ENCODE peak calls at places on chromosomes 1 and 21, in five cellular contexts. V, I, Q, B and P are unnamed samples.
A peak's percentile ranks its signal among the peaks of the same experiment; 100 is the strongest.

GRCh38 chr1:224506141-224506814 is 71.7 kb upstream of the WDR26 start:
- DNase-seq in V (no peak), I (no peak), Q (no peak), B (no peak), P (no peak)

GRCh38 chr1:22896184-22896583 is 76.5 kb downstream of the LACTBL1 start:
- DNase-seq in V (no peak), I (no peak), Q (no peak), B (no peak), P (no peak)

GRCh38 chr1:203278087-203278884 is 27.0 kb upstream of the BTG2 start:
- DNase-seq in V (no peak), I (no peak), Q (no peak), B (no peak), P (no peak)

GRCh38 chr1:18951818-18952391 is 4.6 kb downstream of the IFFO2 start:
- DNase-seq in V (no peak), I (no peak), Q (peak; percentile 83), B (no peak), P (no peak)

GRCh38 chr1:6874298-6874697 is 89.0 kb downstream of the CAMTA1 start:
- DNase-seq in V (no peak), I (no peak), Q (no peak), B (no peak), P (no peak)

GRCh38 chr1:167713330-167714081 is 8.3 kb upstream of the MPZL1 start:
- DNase-seq in V (no peak), I (no peak), Q (no peak), B (no peak), P (no peak)

GRCh38 chr1:13469343-13469742 is 44.5 kb downstream of the LRRC38 start:
- DNase-seq in V (no peak), I (peak; percentile 38), Q (no peak), B (no peak), P (peak; percentile 42)

GRCh38 chr1:202143768-202144509 is 598 bp downstream of the ARL8A start:
- DNase-seq in V (no peak), I (no peak), Q (no peak), B (no peak), P (peak; percentile 48)

GRCh38 chr1:66271904-66272254 is 262.1 kb upstream of the SGIP1 start:
- DNase-seq in V (no peak), I (no peak), Q (no peak), B (no peak), P (peak; percentile 42)

GRCh38 chr1:84382127-84382526 is 16.2 kb upstream of the DNASE2B start:
- DNase-seq in V (no peak), I (no peak), Q (no peak), B (no peak), P (no peak)

GRCh38 chr1:153945131-153945794 is 1.3 kb downstream of the DENND4B start:
- DNase-seq in V (no peak), I (no peak), Q (no peak), B (no peak), P (no peak)

GRCh38 chr1:235841938-235842545 is 24.7 kb downstream of the LYST start:
- DNase-seq in V (no peak), I (no peak), Q (no peak), B (no peak), P (no peak)

GRCh38 chr1:75328691-75329090 is 194.5 kb downstream of the LHX8 start:
- DNase-seq in V (no peak), I (no peak), Q (no peak), B (no peak), P (no peak)

GRCh38 chr21:30829659-30830058 is at the start of gene KRTAP7-1:
- DNase-seq in V (no peak), I (no peak), Q (no peak), B (no peak), P (no peak)

DNA sequence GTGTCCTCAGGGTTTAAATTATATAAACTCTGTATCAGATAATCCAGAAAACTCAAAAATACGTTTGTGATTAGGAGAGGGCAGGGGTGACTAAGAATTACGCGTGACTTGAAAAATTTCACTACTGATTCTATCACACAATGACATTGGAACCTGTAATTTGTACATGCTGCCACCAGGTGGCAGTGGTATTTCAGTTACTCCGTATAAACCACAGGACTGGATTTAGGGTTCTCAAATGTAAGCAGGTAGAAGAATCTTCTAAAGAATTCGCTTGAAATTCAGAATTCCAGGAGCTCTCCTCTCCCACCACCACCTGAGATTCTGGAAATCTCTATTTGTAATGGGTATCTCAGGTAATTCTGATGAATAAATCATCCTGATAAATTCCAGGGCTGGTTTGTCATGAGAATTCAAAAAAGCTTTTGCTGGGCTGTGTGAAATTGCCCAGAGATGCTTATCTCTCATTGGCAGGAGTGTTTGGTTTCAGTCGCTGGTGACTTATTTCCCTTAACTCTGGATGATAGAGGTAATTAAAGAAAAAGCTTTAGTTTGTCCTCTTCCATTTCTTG is 1.7 kb upstream of the KRTAP7-1 start:
- DNase-seq in V (peak; percentile 46), I (peak; percentile 2), Q (no peak), B (peak; percentile 21), P (peak; percentile 26)
- TF ChIP-seq SUZ12 in V (no peak), I (no peak), Q (no peak), B (no peak), P (no peak)

GRCh38 chr1:24252185-24252584 is 65.1 kb upstream of the IFNLR1 start:
- DNase-seq in V (no peak), I (no peak), Q (no peak), B (no peak), P (no peak)
- TF ChIP-seq SUZ12 in V (no peak), I (no peak), Q (no peak), B (no peak), P (no peak)

GRCh38 chr1:30984991-30985503 is 76.5 kb upstream of the SDC3 start:
- DNase-seq in V (no peak), I (no peak), Q (no peak), B (no peak), P (no peak)
- TF ChIP-seq SUZ12 in V (no peak), I (no peak), Q (no peak), B (no peak), P (no peak)

GRCh38 chr1:101284021-101284420 is 47.2 kb downstream of the S1PR1 start:
- DNase-seq in V (no peak), I (no peak), Q (no peak), B (no peak), P (no peak)
- TF ChIP-seq SUZ12 in V (no peak), I (no peak), Q (no peak), B (no peak), P (no peak)

GRCh38 chr1:156421939-156422601 is 53.1 kb downstream of the RHBG start:
- DNase-seq in V (no peak), I (no peak), Q (no peak), B (no peak), P (no peak)

GRCh38 chr1:156421062-156421938 is 52.3 kb downstream of the RHBG start:
- DNase-seq in V (peak; percentile 90), I (peak; percentile 19), Q (peak; percentile 39), B (no peak), P (peak; percentile 98)

GRCh38 chr1:156419863-156420208 is 50.8 kb downstream of the RHBG start:
- DNase-seq in V (no peak), I (peak; percentile 7), Q (no peak), B (no peak), P (no peak)

GRCh38 chr1:156422602-156423091 is 53.6 kb downstream of the RHBG start:
- DNase-seq in V (no peak), I (no peak), Q (no peak), B (no peak), P (no peak)

DNA sequence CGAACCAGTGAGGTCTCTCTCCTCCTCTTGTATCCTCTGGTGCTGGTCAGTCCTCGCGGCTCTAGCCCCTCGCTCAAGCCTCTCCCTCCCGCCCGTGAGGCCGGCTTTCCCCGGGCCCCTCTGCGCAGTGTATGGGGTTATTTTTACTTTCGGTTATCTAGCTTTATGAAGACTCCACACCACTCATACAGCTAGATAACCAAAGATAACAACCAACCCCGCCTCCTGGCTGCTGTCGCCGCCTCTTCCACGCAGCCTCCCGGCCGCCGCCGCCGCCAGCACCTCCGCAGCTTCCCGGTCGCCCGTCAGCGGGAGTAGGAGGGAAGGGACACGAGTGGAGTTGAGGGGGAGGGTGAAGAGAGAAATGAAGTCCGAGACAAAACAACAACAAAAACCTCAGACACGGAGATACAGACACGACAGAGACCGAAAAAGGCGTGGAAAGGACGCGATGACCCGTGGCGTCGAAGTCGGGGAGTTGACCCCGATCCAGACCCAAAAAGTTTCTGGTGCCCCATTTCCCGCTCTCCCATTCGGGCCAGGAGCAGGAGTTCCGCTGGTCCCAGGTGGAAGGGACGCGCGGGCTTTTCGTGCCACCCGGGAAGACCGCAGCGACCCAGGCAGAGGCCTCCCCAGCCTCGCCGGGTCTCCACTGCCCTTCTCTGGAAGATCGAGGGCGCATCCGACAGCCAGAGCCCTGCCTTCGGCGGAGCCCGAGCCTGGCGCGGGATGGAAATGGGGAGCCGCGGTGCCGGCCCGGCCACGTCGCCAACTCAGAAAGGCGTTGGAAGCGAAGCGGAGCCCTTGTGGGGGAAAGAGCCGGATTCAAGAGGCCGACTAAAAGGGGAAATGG is 51.4 kb downstream of the RHBG start:
- DNase-seq in V (no peak), I (no peak), Q (no peak), B (no peak), P (no peak)
- TF ChIP-seq SUZ12 in V (peak; percentile 77), I (no peak), Q (no peak), B (peak; percentile 99), P (no peak)